ENCODE peak calls at places on chromosomes 4 and X, in four cellular contexts. One of them, this sample, is unnamed.
A peak's percentile ranks its signal among the peaks of the same experiment; 100 is the strongest.

GRCh38 chr4:2274320-2275043 is 12.6 kb upstream of the MXD4 start:
- DNase-seq in stimulated activated CD8-positive, alpha-beta memory T cell treated with anti-CD3 and anti-CD28 coated beads, Interleukin-7, amount 100 ng/mL, for 4 hours: no peak
- DNase-seq in activated naive CD8-positive, alpha-beta T cell treated with anti-CD3 and anti-CD28 coated beads, Interleukin-2, amount 50 U/mL, for 24 hours: no peak
- DNase-seq in ELF-1: no peak
- DNase-seq in this sample: no peak

GRCh38 chr4:100591156-100591876 is 73.5 kb upstream of the EMCN start:
- DNase-seq in stimulated activated CD8-positive, alpha-beta memory T cell treated with anti-CD3 and anti-CD28 coated beads, Interleukin-7, amount 100 ng/mL, for 4 hours: no peak
- DNase-seq in activated naive CD8-positive, alpha-beta T cell treated with anti-CD3 and anti-CD28 coated beads, Interleukin-2, amount 50 U/mL, for 24 hours: no peak
- DNase-seq in ELF-1: no peak
- DNase-seq in this sample: peak; percentile 35

GRCh38 chr4:134216436-134216835 is 14.8 kb upstream of the PABPC4L start:
- DNase-seq in stimulated activated CD8-positive, alpha-beta memory T cell treated with anti-CD3 and anti-CD28 coated beads, Interleukin-7, amount 100 ng/mL, for 4 hours: no peak
- DNase-seq in activated naive CD8-positive, alpha-beta T cell treated with anti-CD3 and anti-CD28 coated beads, Interleukin-2, amount 50 U/mL, for 24 hours: no peak
- DNase-seq in ELF-1: no peak
- DNase-seq in this sample: no peak

GRCh38 chr4:80610845-80611244 is 275.3 kb downstream of the CFAP299 start:
- DNase-seq in stimulated activated CD8-positive, alpha-beta memory T cell treated with anti-CD3 and anti-CD28 coated beads, Interleukin-7, amount 100 ng/mL, for 4 hours: no peak
- DNase-seq in activated naive CD8-positive, alpha-beta T cell treated with anti-CD3 and anti-CD28 coated beads, Interleukin-2, amount 50 U/mL, for 24 hours: no peak
- DNase-seq in ELF-1: no peak
- DNase-seq in this sample: peak; percentile 64

GRCh38 chr4:156177941-156178340 is 224.3 kb upstream of the CTSO start:
- DNase-seq in stimulated activated CD8-positive, alpha-beta memory T cell treated with anti-CD3 and anti-CD28 coated beads, Interleukin-7, amount 100 ng/mL, for 4 hours: no peak
- DNase-seq in activated naive CD8-positive, alpha-beta T cell treated with anti-CD3 and anti-CD28 coated beads, Interleukin-2, amount 50 U/mL, for 24 hours: no peak
- DNase-seq in ELF-1: no peak
- DNase-seq in this sample: no peak

GRCh38 chr4:3613980-3614730 is 81.9 kb upstream of the LRPAP1 start:
- DNase-seq in stimulated activated CD8-positive, alpha-beta memory T cell treated with anti-CD3 and anti-CD28 coated beads, Interleukin-7, amount 100 ng/mL, for 4 hours: no peak
- DNase-seq in activated naive CD8-positive, alpha-beta T cell treated with anti-CD3 and anti-CD28 coated beads, Interleukin-2, amount 50 U/mL, for 24 hours: no peak
- DNase-seq in ELF-1: no peak
- DNase-seq in this sample: peak; percentile 55

GRCh38 chr4:121484633-121485032 is 103.8 kb upstream of the QRFPR start:
- DNase-seq in stimulated activated CD8-positive, alpha-beta memory T cell treated with anti-CD3 and anti-CD28 coated beads, Interleukin-7, amount 100 ng/mL, for 4 hours: no peak
- DNase-seq in activated naive CD8-positive, alpha-beta T cell treated with anti-CD3 and anti-CD28 coated beads, Interleukin-2, amount 50 U/mL, for 24 hours: no peak
- DNase-seq in ELF-1: peak; percentile 55
- DNase-seq in this sample: peak; percentile 37

GRCh38 chrX:77788050-77788449 is 2.0 kb upstream of the ATRX start:
- DNase-seq in stimulated activated CD8-positive, alpha-beta memory T cell treated with anti-CD3 and anti-CD28 coated beads, Interleukin-7, amount 100 ng/mL, for 4 hours: no peak
- DNase-seq in activated naive CD8-positive, alpha-beta T cell treated with anti-CD3 and anti-CD28 coated beads, Interleukin-2, amount 50 U/mL, for 24 hours: no peak
- DNase-seq in ELF-1: no peak
- DNase-seq in this sample: no peak

This sample was measured in left kidney.